ENCODE peak calls at places on chromosome 22, in nine cellular contexts. V, O, U, J, Z, W, I, L and A are unnamed samples.

GRCh38 chr22:46007848-46008261 is 30.9 kb upstream of the WNT7B start:
- DNase-seq in V (no peak), O (peak), U (no peak), J (peak), Z (peak), W (no peak), I (peak), L (peak), A (no peak)

GRCh38 chr22:44913198-44913983 is 96.4 kb downstream of the PHF21B start:
- DNase-seq in V (no peak), O (peak), U (no peak), J (no peak), Z (no peak), W (no peak), I (no peak), L (no peak), A (no peak)

GRCh38 chr22:11613898-11614755 is 3913.9 kb upstream of the OR11H1 start:
- DNase-seq in V (no peak), O (peak), U (no peak), J (no peak), Z (no peak), W (no peak), I (no peak), L (no peak), A (no peak)

GRCh38 chr22:37525073-37525745 is 6.0 kb upstream of the CARD10 start:
- DNase-seq in V (peak), O (no peak), U (no peak), J (peak), Z (peak), W (no peak), I (peak), L (peak), A (no peak)

GRCh38 chr22:30312053-30312452 is 14.7 kb downstream of the TBC1D10A start:
- DNase-seq in V (peak), O (no peak), U (no peak), J (peak), Z (no peak), W (no peak), I (peak), L (peak), A (no peak)

GRCh38 chr22:29331213-29331612 is 15.7 kb upstream of the RASL10A start:
- DNase-seq in V (no peak), O (no peak), U (no peak), J (no peak), Z (no peak), W (no peak), I (no peak), L (peak), A (no peak)

GRCh38 chr22:36902143-36902911 is 11.1 kb upstream of the CSF2RB start:
- DNase-seq in V (no peak), O (no peak), U (no peak), J (no peak), Z (no peak), W (no peak), I (no peak), L (no peak), A (no peak)

GRCh38 chr22:46934746-46935491 is 172.5 kb downstream of the TBC1D22A start:
- DNase-seq in V (peak), O (no peak), U (peak), J (peak), Z (peak), W (no peak), I (peak), L (peak), A (no peak)

GRCh38 chr22:25404556-25404922 is 159.9 kb upstream of the GRK3 start:
- DNase-seq in V (no peak), O (peak), U (peak), J (no peak), Z (no peak), W (no peak), I (no peak), L (no peak), A (no peak)

GRCh38 chr22:23180893-23181762 is 819 bp downstream of the BCR start:
- DNase-seq in V (peak), O (peak), U (no peak), J (no peak), Z (no peak), W (no peak), I (no peak), L (no peak), A (no peak)

GRCh38 chr22:23763579-23764331 is 965 bp downstream of the C22orf15 start:
- DNase-seq in V (no peak), O (peak), U (no peak), J (no peak), Z (no peak), W (no peak), I (no peak), L (no peak), A (no peak)

GRCh38 chr22:49008682-49009235 is 818.9 kb downstream of the BRD1 start:
- DNase-seq in V (no peak), O (peak), U (no peak), J (no peak), Z (no peak), W (no peak), I (no peak), L (no peak), A (no peak)

GRCh38 chr22:21780259-21780658 is 44.7 kb upstream of the YPEL1 start:
- DNase-seq in V (no peak), O (no peak), U (no peak), J (no peak), Z (no peak), W (no peak), I (no peak), L (no peak), A (no peak)

GRCh38 chr22:23169032-23169384 is 11.3 kb upstream of the BCR start:
- DNase-seq in V (no peak), O (no peak), U (no peak), J (no peak), Z (no peak), W (no peak), I (no peak), L (no peak), A (no peak)

GRCh38 chr22:36911887-36912661 is 1.4 kb upstream of the CSF2RB start:
- DNase-seq in V (no peak), O (no peak), U (no peak), J (no peak), Z (no peak), W (no peak), I (peak), L (no peak), A (no peak)

GRCh38 chr22:17106161-17106784 is 14.9 kb downstream of the TMEM121B start:
- DNase-seq in V (no peak), O (peak), U (no peak), J (no peak), Z (no peak), W (no peak), I (no peak), L (no peak), A (no peak)

GRCh38 chr22:38766076-38766777 is 10.4 kb upstream of the SUN2 start:
- DNase-seq in V (peak), O (no peak), U (peak), J (peak), Z (no peak), W (peak), I (peak), L (peak), A (no peak)

GRCh38 chr22:24285245-24285644 is 14.6 kb downstream of the SPECC1L start:
- DNase-seq in V (no peak), O (no peak), U (no peak), J (no peak), Z (no peak), W (no peak), I (peak), L (no peak), A (peak)

GRCh38 chr22:42076764-42077485 is 2.6 kb upstream of the SMDT1 start:
- DNase-seq in V (no peak), O (peak), U (no peak), J (no peak), Z (no peak), W (no peak), I (no peak), L (no peak), A (no peak)

GRCh38 chr22:39904864-39905263 is 4.0 kb downstream of the GRAP2 start:
- DNase-seq in V (no peak), O (no peak), U (no peak), J (no peak), Z (no peak), W (no peak), I (no peak), L (no peak), A (no peak)
- H3K4me3 ChIP-seq in V (no peak), O (peak), U (no peak), J (no peak), Z (no peak), W (peak), I (no peak), L (no peak), A (no peak)

GRCh38 chr22:31628969-31629723 is 32.9 kb downstream of the PISD start:
- DNase-seq in V (no peak), O (peak), U (no peak), J (no peak), Z (no peak), W (no peak), I (no peak), L (no peak), A (peak)
- H3K4me3 ChIP-seq in V (peak), O (no peak), U (no peak), J (peak), Z (peak), W (no peak), I (peak), L (peak), A (peak)

DNA sequence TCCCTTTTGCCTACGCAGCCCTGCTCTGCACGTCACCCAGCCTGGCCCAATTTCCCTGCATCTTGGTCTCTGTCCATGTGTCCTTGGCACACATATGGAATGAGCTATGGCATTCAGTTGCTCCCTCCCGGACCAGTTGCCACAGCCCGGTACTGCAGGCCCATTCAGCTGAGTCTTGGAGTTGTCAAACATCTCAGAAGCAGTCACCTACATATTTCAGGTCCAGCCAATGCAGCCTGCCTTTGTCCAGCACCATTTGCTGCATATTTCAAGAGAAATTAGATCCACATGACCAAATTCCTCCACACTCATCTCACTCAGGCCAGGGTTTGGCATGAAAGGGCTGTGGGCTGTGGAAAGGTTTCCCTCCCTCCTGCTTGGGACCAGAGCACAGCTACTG is 76.8 kb downstream of the MN1 start:
- DNase-seq in V (no peak), O (no peak), U (no peak), J (no peak), Z (no peak), W (no peak), I (peak), L (no peak), A (no peak)
- H3K4me3 ChIP-seq in V (no peak), O (no peak), U (no peak), J (no peak), Z (no peak), W (no peak), I (no peak), L (no peak), A (no peak)

GRCh38 chr22:26568207-26568706 is 21.7 kb downstream of the TPST2 start:
- DNase-seq in V (peak), O (no peak), U (no peak), J (no peak), Z (no peak), W (no peak), I (no peak), L (no peak), A (no peak)
- H3K4me3 ChIP-seq in V (no peak), O (no peak), U (no peak), J (no peak), Z (no peak), W (no peak), I (no peak), L (no peak), A (no peak)

GRCh38 chr22:35032571-35032970 is 33.4 kb upstream of the ISX start:
- DNase-seq in V (no peak), O (no peak), U (no peak), J (no peak), Z (no peak), W (no peak), I (no peak), L (no peak), A (no peak)
- H3K4me3 ChIP-seq in V (no peak), O (no peak), U (no peak), J (no peak), Z (no peak), W (no peak), I (no peak), L (no peak), A (no peak)

DNA sequence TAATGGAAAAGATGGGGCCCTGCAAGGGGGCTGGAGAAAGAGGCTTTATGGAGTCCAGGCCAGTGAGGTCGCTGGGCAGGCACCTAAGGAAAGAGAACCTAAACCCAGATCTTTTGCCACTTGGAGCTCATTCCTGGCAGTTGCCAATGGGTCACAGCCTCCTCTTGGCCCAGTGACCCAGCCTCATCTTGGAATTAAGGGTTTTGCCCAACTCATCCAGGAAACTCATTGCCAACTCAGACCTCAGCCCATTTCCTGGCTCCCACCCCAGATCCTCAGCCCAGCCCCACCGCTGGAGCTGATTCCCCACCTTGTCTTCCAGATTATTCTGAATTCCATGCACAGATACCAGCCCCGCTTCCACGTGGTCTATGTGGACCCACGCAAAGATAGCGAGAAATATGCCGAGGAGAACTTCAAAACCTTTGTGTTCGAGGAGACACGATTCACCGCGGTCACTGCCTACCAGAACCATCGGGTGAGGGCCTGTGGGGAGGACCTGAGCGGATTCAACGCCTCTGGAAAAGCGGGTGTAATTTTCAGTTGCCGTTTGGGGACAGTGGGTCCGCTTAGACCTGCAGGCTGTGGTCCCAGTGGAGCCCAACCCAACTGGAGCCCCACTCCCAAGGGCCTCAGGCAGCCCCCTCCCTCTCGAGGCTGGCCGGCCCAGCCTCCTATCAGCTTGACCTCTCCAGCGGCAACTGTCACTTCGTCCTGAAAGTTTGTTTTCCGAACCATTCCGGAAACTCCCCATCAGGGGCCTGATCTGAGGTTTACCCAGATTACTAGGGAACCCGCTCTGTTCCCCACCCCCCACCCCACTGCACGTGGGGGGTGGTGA is 4.3 kb downstream of the TBX1 start:
- DNase-seq in V (no peak), O (no peak), U (no peak), J (no peak), Z (no peak), W (no peak), I (no peak), L (no peak), A (no peak)
- H3K4me3 ChIP-seq in V (no peak), O (no peak), U (no peak), J (no peak), Z (no peak), W (no peak), I (no peak), L (no peak), A (no peak)